ENCODE peak calls at places on chromosomes 2 and 18, in seven cellular contexts. C is GM23248; E is Peyer's patch; D is pancreas; X is ovary; F is CD8-positive, alpha-beta memory T cell; L is effector memory CD4-positive, alpha-beta T cell. S is an unnamed sample. For H3K36me3, H3K27me3 and H3K9me3, the result is how much of the 10 kb centered on the place peaks cover.

GRCh38 chr18:42706029-42706608 is 409.4 kb downstream of the RIT2 start:
- DNase-seq in L (no peak), C (no peak), E (no peak), D (no peak), X (no peak), F (no peak), S (no peak)

GRCh38 chr18:27844416-27844792 is 332.5 kb downstream of the CDH2 start:
- DNase-seq in F (no peak), C (peak), X (no peak), L (no peak), E (no peak), D (no peak), S (no peak)

GRCh38 chr18:49778826-49779465 is 34.4 kb downstream of the ACAA2 start:
- DNase-seq in X (no peak), C (no peak), E (no peak), D (no peak), F (no peak), L (no peak), S (no peak)

GRCh38 chr2:41854227-41854626 is 193.6 kb upstream of the PKDCC start:
- DNase-seq in D (no peak), E (no peak), X (no peak), C (peak), L (no peak), F (no peak), S (no peak)

GRCh38 chr2:25286723-25287483 is 54.8 kb downstream of the DNMT3A start:
- DNase-seq in E (no peak), X (no peak), C (no peak), D (no peak), F (no peak), L (no peak), S (no peak)

GRCh38 chr2:180474716-180475115 is 467.6 kb upstream of the CWC22 start:
- DNase-seq in C (no peak), D (no peak), F (no peak), X (no peak), E (no peak), L (no peak), S (no peak)

GRCh38 chr2:160033732-160034392 is 28.6 kb downstream of the PLA2R1 start:
- DNase-seq in F (no peak), X (no peak), C (peak), D (no peak), E (no peak), L (no peak), S (no peak)

GRCh38 chr2:111919362-111919761 is 21.0 kb downstream of the MERTK start:
- DNase-seq in L (no peak), C (peak), D (no peak), F (no peak), X (no peak), E (no peak), S (no peak)

GRCh38 chr2:53641290-53641689 is 126.3 kb upstream of the CHAC2 start:
- DNase-seq in C (no peak), F (no peak), D (no peak), X (no peak), L (no peak), E (no peak), S (no peak)

GRCh38 chr2:48120759-48121242 is 214.5 kb upstream of the FBXO11 start:
- DNase-seq in D (no peak), X (no peak), E (no peak), F (no peak), L (no peak), C (no peak), S (no peak)

GRCh38 chr2:200786826-200787225 is 24.9 kb upstream of the BZW1 start:
- DNase-seq in F (no peak), C (peak), X (no peak), E (no peak), L (no peak), D (no peak), S (no peak)

GRCh38 chr2:213122730-213123129 is 28.7 kb downstream of the IKZF2 start:
- DNase-seq in L (no peak), F (no peak), D (no peak), E (no peak), C (no peak), X (no peak), S (no peak)

DNA sequence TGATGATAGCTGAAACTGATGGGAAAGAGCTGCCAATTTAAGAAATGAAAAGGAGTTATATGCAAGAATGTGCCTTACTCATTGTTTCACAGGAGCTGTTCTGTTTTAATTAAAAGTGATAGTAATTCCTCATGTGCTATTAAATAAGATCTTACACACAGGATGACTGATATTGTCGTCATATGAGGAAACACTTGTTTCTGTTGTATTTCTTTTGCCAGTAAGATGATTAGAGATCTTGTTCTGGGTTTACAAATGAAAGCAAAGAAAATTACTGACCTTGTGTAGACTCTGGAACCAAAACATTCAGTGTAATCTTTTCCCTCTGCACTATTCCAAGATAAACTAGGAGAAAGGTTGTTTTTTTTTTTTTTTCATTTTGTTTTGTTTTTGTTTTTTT is 123.7 kb downstream of the MAP3K20 start:
- DNase-seq in C (peak), D (no peak), F (no peak), L (no peak), E (no peak), X (no peak), S (no peak)
- H3K36me3 ChIP-seq in C (under half), D (under half), F (under half), L (under half), E (under half), X (under half), S (under half)

GRCh38 chr2:10829304-10829703 is 16.7 kb upstream of the PDIA6 start:
- DNase-seq in L (no peak), F (no peak), E (no peak), D (no peak), C (no peak), X (no peak), S (no peak)

GRCh38 chr2:10830641-10831386 is 18.2 kb upstream of the PDIA6 start:
- DNase-seq in C (no peak), L (no peak), E (no peak), F (no peak), D (no peak), X (no peak), S (no peak)

GRCh38 chr2:10826625-10827024 is 14.0 kb upstream of the PDIA6 start:
- DNase-seq in F (no peak), L (no peak), E (no peak), D (no peak), X (no peak), C (no peak), S (no peak)

GRCh38 chr2:10830203-10830602 is 17.6 kb upstream of the PDIA6 start:
- DNase-seq in C (no peak), L (no peak), F (no peak), D (no peak), E (no peak), X (no peak), S (no peak)

GRCh38 chr2:10828346-10828745 is 15.8 kb upstream of the PDIA6 start:
- DNase-seq in E (no peak), F (no peak), D (no peak), L (no peak), X (no peak), C (no peak), S (no peak)
- H3K27me3 ChIP-seq in E (under half), F (under half), D (under half), L (under half), X (under half), C (half or more), S (under half)

GRCh38 chr2:55459278-55459677 is 39.6 kb upstream of the CCDC88A start:
- DNase-seq in L (no peak), D (no peak), C (no peak), X (no peak), F (no peak), E (no peak), S (no peak)
- H3K9me3 ChIP-seq in L (under half), D (under half), C (under half), X (under half), F (under half), E (under half), S (under half)

GRCh38 chr2:33030326-33030725 is 83.6 kb downstream of the LTBP1 start:
- DNase-seq in E (no peak), L (no peak), X (no peak), F (no peak), D (no peak), C (no peak), S (no peak)

GRCh38 chr2:33032245-33032644 is 85.5 kb downstream of the LTBP1 start:
- DNase-seq in F (no peak), C (no peak), E (no peak), L (no peak), D (no peak), X (no peak), S (no peak)

GRCh38 chr2:33029459-33029858 is 82.7 kb downstream of the LTBP1 start:
- DNase-seq in F (no peak), E (no peak), D (no peak), X (no peak), L (no peak), C (no peak), S (no peak)

GRCh38 chr2:33034784-33035183 is 88.0 kb downstream of the LTBP1 start:
- DNase-seq in C (peak), D (no peak), L (no peak), F (no peak), E (no peak), X (no peak), S (no peak)

GRCh38 chr2:33033524-33034150 is 86.9 kb downstream of the LTBP1 start:
- DNase-seq in F (no peak), C (peak), D (no peak), X (no peak), L (no peak), E (no peak), S (no peak)
- H3K36me3 ChIP-seq in F (under half), C (under half), D (under half), X (under half), L (under half), E (under half), S (under half)

GRCh38 chr2:20670315-20671035 is 3.5 kb downstream of the GDF7 start:
- DNase-seq in C (peak), D (no peak), L (no peak), F (no peak), X (no peak), E (peak), S (no peak)

GRCh38 chr2:20669609-20670314 is 2.8 kb downstream of the GDF7 start:
- DNase-seq in F (no peak), L (no peak), X (peak), E (peak), C (no peak), D (no peak), S (no peak)

GRCh38 chr2:20671036-20671735 is 4.2 kb downstream of the GDF7 start:
- DNase-seq in D (no peak), E (peak), X (no peak), F (no peak), C (peak), L (no peak), S (no peak)

GRCh38 chr2:20672191-20672951 is 5.4 kb downstream of the GDF7 start:
- DNase-seq in D (no peak), C (no peak), E (peak), F (no peak), L (no peak), X (no peak), S (no peak)

DNA sequence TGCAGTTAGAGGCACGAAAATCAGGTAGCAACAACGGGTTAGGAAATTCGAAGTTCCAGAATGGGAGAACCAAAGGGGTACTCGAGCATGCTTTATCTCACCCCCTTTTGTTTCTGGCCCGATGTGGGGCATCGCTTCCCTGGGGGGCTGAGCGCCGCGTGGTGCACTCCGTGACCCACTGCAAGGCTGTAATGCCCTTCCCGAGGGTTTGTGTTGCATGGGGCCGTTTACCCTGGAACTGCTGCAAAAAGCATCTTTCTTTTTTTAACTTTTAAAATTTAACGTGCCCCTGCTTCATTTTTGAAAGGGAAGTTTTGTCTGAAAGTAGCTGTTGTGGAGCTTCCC is 4.8 kb downstream of the GDF7 start:
- DNase-seq in D (no peak), F (no peak), C (no peak), X (no peak), E (no peak), L (no peak), S (no peak)
- H3K27me3 ChIP-seq in D (under half), F (under half), C (half or more), X (under half), E (under half), L (under half), S (under half)

DNA sequence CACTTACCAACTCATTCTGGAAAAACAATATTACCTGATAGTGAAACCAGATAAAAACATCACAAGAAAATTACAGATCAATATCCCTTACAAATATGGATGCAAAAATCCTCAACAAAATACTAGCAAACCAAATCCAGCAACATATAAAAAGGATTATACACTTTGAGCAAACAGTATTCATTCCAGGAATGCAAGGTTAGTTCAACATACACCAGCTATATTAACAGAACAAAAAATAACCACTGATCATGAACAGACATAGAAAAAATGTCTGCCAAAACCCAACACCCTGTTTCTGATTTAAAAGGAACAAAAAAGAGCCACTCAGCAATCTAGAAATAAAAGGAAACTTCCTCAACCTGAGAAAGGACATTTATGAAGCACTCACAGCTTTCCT is 62.1 kb downstream of the TLK1 start:
- DNase-seq in F (no peak), E (no peak), D (no peak), C (no peak), L (no peak), X (no peak), S (no peak)
- H3K9me3 ChIP-seq in F (under half), E (under half), D (under half), C (under half), L (under half), X (under half), S (under half)

GRCh38 chr2:96594701-96595152 is 43.4 kb downstream of the KANSL3 start:
- DNase-seq in D (no peak), C (no peak), E (no peak), X (no peak), F (no peak), L (no peak), S (no peak)
- H3K36me3 ChIP-seq in D (under half), C (under half), E (under half), X (under half), F (under half), L (under half), S (under half)

GRCh38 chr18:834086-834720 is 22.2 kb upstream of the YES1 start:
- DNase-seq in X (no peak), L (no peak), F (no peak), C (no peak), D (no peak), E (no peak), S (no peak)

GRCh38 chr18:837922-838321 is 25.9 kb upstream of the YES1 start:
- DNase-seq in X (no peak), D (no peak), C (peak), F (no peak), E (no peak), L (no peak), S (no peak)

GRCh38 chr18:840080-840408 is 28.0 kb upstream of the YES1 start:
- DNase-seq in L (no peak), X (no peak), E (no peak), C (no peak), D (no peak), F (no peak), S (no peak)

GRCh38 chr18:841647-842370 is 29.8 kb upstream of the YES1 start:
- DNase-seq in X (no peak), L (no peak), F (no peak), C (no peak), E (no peak), D (no peak), S (no peak)

DNA sequence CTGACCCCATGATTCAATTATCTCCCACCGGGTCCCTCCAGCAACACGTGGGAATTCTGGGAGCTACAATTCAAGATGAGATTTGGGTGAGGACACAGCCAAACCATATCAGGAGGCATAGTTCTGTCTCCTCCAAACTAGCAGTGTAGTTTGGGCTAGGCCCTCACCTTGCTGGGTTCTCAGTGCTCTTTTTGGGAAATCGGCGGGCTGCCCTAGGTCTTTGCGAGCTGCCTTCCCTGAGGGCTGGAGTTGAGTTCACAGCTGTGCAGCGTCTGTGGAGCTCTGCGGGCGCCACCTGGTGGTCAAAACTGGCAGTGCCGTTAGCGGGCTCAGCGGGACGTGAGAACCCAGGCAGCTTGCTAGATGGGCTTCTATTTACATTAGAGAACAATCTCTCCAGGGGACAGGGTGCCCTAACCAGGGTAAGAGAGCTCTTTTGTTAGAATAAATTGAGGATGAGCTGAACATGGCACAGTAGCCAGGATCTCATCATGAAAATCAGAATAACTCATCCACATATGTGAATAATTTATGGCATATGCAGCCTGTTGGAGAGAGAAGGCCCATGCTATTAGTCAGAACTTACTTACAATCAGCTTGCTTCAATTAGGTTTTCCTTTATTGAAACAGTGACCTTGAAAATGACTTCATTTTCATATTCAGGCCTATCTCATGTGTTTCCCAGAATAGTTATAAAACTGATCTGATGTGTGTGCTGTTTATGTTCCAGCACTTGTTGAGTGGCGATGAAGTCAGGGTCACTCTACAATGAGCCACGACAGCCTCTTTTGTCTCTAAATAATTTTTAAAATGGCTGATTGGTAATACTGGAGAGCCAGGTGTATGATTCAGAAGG is 27.4 kb upstream of the YES1 start:
- DNase-seq in D (peak), X (peak), F (peak), C (peak), E (peak), L (peak), S (peak)
- H3K27me3 ChIP-seq in D (under half), X (under half), F (under half), C (under half), E (under half), L (under half), S (under half)

GRCh38 chr2:129437775-129438174 is 541.7 kb upstream of the RAB6C start:
- DNase-seq in E (no peak), C (no peak), F (no peak), X (no peak), D (peak), L (no peak), S (no peak)

GRCh38 chr2:129439686-129440302 is 539.7 kb upstream of the RAB6C start:
- DNase-seq in D (no peak), X (no peak), L (no peak), F (no peak), C (no peak), E (no peak), S (no peak)

GRCh38 chr2:129438501-129439057 is 540.9 kb upstream of the RAB6C start:
- DNase-seq in E (no peak), L (no peak), C (no peak), X (no peak), F (no peak), D (no peak), S (no peak)

GRCh38 chr2:129441610-129442009 is 537.9 kb upstream of the RAB6C start:
- DNase-seq in D (no peak), X (no peak), E (no peak), F (no peak), L (no peak), C (no peak), S (no peak)

DNA sequence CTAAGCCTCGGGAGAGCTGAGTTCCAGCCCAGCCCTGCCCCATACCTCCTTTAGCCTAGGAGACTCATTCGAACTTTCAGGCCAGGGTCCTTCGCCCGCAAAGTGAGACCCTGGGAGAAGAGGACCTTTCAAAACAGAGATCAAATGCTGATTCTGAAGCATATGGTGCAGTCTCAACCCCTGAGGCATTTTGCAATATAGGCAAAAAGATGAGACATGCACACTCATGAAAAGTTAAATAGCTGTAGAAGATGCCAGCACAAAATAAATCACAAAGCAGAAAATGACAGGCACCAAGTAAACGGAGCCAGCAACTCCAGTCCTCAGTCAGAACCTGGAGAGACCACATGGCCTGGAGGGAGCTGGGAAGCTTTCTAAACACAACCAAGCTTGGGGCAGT is 542.7 kb upstream of the RAB6C start:
- DNase-seq in F (no peak), D (no peak), E (no peak), X (no peak), C (no peak), L (no peak), S (no peak)
- H3K9me3 ChIP-seq in F (under half), D (under half), E (under half), X (under half), C (under half), L (under half), S (under half)